ENCODE peak calls at places on chromosomes 6 and 20, in eight cellular contexts. One of them, this sample, is unnamed.

GRCh38 chr6:2215342-2215741 is 30.1 kb downstream of the GMDS start:
- DNase-seq in renal cortical epithelial cell: no peak
- DNase-seq in heart right ventricle: no peak
- DNase-seq in aorta: no peak
- DNase-seq in pulmonary artery endothelial cell: no peak
- DNase-seq in activated gamma-delta T cell treated with Interleukin-2 at 50 U/mL for 16 hours: no peak
- DNase-seq in stimulated activated CD8-positive, alpha-beta memory T cell treated with anti-CD3 and anti-CD28 coated beads, Interleukin-7, amount 100 ng/mL, for 4 hours: no peak
- DNase-seq in activated T-cell treated with anti-CD3 and anti-CD28 coated beads, Interleukin-2, amount 50 U/mL, for 4 hours: no peak
- DNase-seq in this sample: no peak

GRCh38 chr6:128179890-128180440 is 279.1 kb upstream of the THEMIS start:
- DNase-seq in renal cortical epithelial cell: no peak
- DNase-seq in heart right ventricle: no peak
- DNase-seq in aorta: no peak
- DNase-seq in pulmonary artery endothelial cell: no peak
- DNase-seq in activated gamma-delta T cell treated with Interleukin-2 at 50 U/mL for 16 hours: no peak
- DNase-seq in stimulated activated CD8-positive, alpha-beta memory T cell treated with anti-CD3 and anti-CD28 coated beads, Interleukin-7, amount 100 ng/mL, for 4 hours: no peak
- DNase-seq in activated T-cell treated with anti-CD3 and anti-CD28 coated beads, Interleukin-2, amount 50 U/mL, for 4 hours: no peak
- DNase-seq in this sample: no peak

GRCh38 chr6:18388252-18388651 is 1.1 kb downstream of the RNF144B start:
- DNase-seq in renal cortical epithelial cell: no peak
- DNase-seq in heart right ventricle: no peak
- DNase-seq in aorta: no peak
- DNase-seq in pulmonary artery endothelial cell: no peak
- DNase-seq in activated gamma-delta T cell treated with Interleukin-2 at 50 U/mL for 16 hours: no peak
- DNase-seq in stimulated activated CD8-positive, alpha-beta memory T cell treated with anti-CD3 and anti-CD28 coated beads, Interleukin-7, amount 100 ng/mL, for 4 hours: no peak
- DNase-seq in activated T-cell treated with anti-CD3 and anti-CD28 coated beads, Interleukin-2, amount 50 U/mL, for 4 hours: no peak
- DNase-seq in this sample: no peak

GRCh38 chr6:158223926-158224325 is 55.8 kb downstream of the GTF2H5 start:
- DNase-seq in renal cortical epithelial cell: no peak
- DNase-seq in heart right ventricle: no peak
- DNase-seq in aorta: no peak
- DNase-seq in pulmonary artery endothelial cell: no peak
- DNase-seq in activated gamma-delta T cell treated with Interleukin-2 at 50 U/mL for 16 hours: no peak
- DNase-seq in stimulated activated CD8-positive, alpha-beta memory T cell treated with anti-CD3 and anti-CD28 coated beads, Interleukin-7, amount 100 ng/mL, for 4 hours: no peak
- DNase-seq in activated T-cell treated with anti-CD3 and anti-CD28 coated beads, Interleukin-2, amount 50 U/mL, for 4 hours: no peak
- DNase-seq in this sample: no peak

GRCh38 chr6:23003671-23004598 is 434.6 kb downstream of the HDGFL1 start:
- DNase-seq in renal cortical epithelial cell: peak
- DNase-seq in heart right ventricle: peak
- DNase-seq in aorta: no peak
- DNase-seq in pulmonary artery endothelial cell: no peak
- DNase-seq in activated gamma-delta T cell treated with Interleukin-2 at 50 U/mL for 16 hours: no peak
- DNase-seq in stimulated activated CD8-positive, alpha-beta memory T cell treated with anti-CD3 and anti-CD28 coated beads, Interleukin-7, amount 100 ng/mL, for 4 hours: no peak
- DNase-seq in activated T-cell treated with anti-CD3 and anti-CD28 coated beads, Interleukin-2, amount 50 U/mL, for 4 hours: no peak
- DNase-seq in this sample: no peak

GRCh38 chr6:57173886-57174510 is 1.9 kb downstream of the BAG2 start:
- DNase-seq in renal cortical epithelial cell: peak
- DNase-seq in heart right ventricle: no peak
- DNase-seq in aorta: no peak
- DNase-seq in pulmonary artery endothelial cell: no peak
- DNase-seq in activated gamma-delta T cell treated with Interleukin-2 at 50 U/mL for 16 hours: no peak
- DNase-seq in stimulated activated CD8-positive, alpha-beta memory T cell treated with anti-CD3 and anti-CD28 coated beads, Interleukin-7, amount 100 ng/mL, for 4 hours: no peak
- DNase-seq in activated T-cell treated with anti-CD3 and anti-CD28 coated beads, Interleukin-2, amount 50 U/mL, for 4 hours: no peak
- DNase-seq in this sample: no peak

GRCh38 chr6:71181565-71181964 is 107.0 kb upstream of the OGFRL1 start:
- DNase-seq in renal cortical epithelial cell: peak
- DNase-seq in heart right ventricle: no peak
- DNase-seq in aorta: no peak
- DNase-seq in pulmonary artery endothelial cell: no peak
- DNase-seq in activated gamma-delta T cell treated with Interleukin-2 at 50 U/mL for 16 hours: no peak
- DNase-seq in stimulated activated CD8-positive, alpha-beta memory T cell treated with anti-CD3 and anti-CD28 coated beads, Interleukin-7, amount 100 ng/mL, for 4 hours: no peak
- DNase-seq in activated T-cell treated with anti-CD3 and anti-CD28 coated beads, Interleukin-2, amount 50 U/mL, for 4 hours: no peak
- DNase-seq in this sample: peak

GRCh38 chr20:34268851-34269668 is 27.8 kb downstream of the ASIP start:
- DNase-seq in renal cortical epithelial cell: no peak
- DNase-seq in heart right ventricle: peak
- DNase-seq in aorta: peak
- DNase-seq in pulmonary artery endothelial cell: no peak
- DNase-seq in activated gamma-delta T cell treated with Interleukin-2 at 50 U/mL for 16 hours: peak
- DNase-seq in stimulated activated CD8-positive, alpha-beta memory T cell treated with anti-CD3 and anti-CD28 coated beads, Interleukin-7, amount 100 ng/mL, for 4 hours: peak
- DNase-seq in activated T-cell treated with anti-CD3 and anti-CD28 coated beads, Interleukin-2, amount 50 U/mL, for 4 hours: peak
- DNase-seq in this sample: no peak

GRCh38 chr20:53129557-53129956 is 157.4 kb downstream of the TSHZ2 start:
- DNase-seq in renal cortical epithelial cell: no peak
- DNase-seq in heart right ventricle: no peak
- DNase-seq in aorta: no peak
- DNase-seq in pulmonary artery endothelial cell: no peak
- DNase-seq in activated gamma-delta T cell treated with Interleukin-2 at 50 U/mL for 16 hours: no peak
- DNase-seq in stimulated activated CD8-positive, alpha-beta memory T cell treated with anti-CD3 and anti-CD28 coated beads, Interleukin-7, amount 100 ng/mL, for 4 hours: no peak
- DNase-seq in activated T-cell treated with anti-CD3 and anti-CD28 coated beads, Interleukin-2, amount 50 U/mL, for 4 hours: no peak
- DNase-seq in this sample: no peak

GRCh38 chr6:7058250-7058923 is 49.4 kb upstream of the RREB1 start:
- DNase-seq in renal cortical epithelial cell: peak
- DNase-seq in heart right ventricle: no peak
- DNase-seq in aorta: no peak
- DNase-seq in pulmonary artery endothelial cell: no peak
- DNase-seq in activated gamma-delta T cell treated with Interleukin-2 at 50 U/mL for 16 hours: no peak
- DNase-seq in stimulated activated CD8-positive, alpha-beta memory T cell treated with anti-CD3 and anti-CD28 coated beads, Interleukin-7, amount 100 ng/mL, for 4 hours: no peak
- DNase-seq in activated T-cell treated with anti-CD3 and anti-CD28 coated beads, Interleukin-2, amount 50 U/mL, for 4 hours: no peak
- DNase-seq in this sample: peak

GRCh38 chr20:39619386-39619785 is 657.2 kb downstream of the DHX35 start:
- DNase-seq in renal cortical epithelial cell: no peak
- DNase-seq in heart right ventricle: no peak
- DNase-seq in aorta: no peak
- DNase-seq in pulmonary artery endothelial cell: no peak
- DNase-seq in activated gamma-delta T cell treated with Interleukin-2 at 50 U/mL for 16 hours: no peak
- DNase-seq in stimulated activated CD8-positive, alpha-beta memory T cell treated with anti-CD3 and anti-CD28 coated beads, Interleukin-7, amount 100 ng/mL, for 4 hours: no peak
- DNase-seq in activated T-cell treated with anti-CD3 and anti-CD28 coated beads, Interleukin-2, amount 50 U/mL, for 4 hours: no peak
- DNase-seq in this sample: no peak

GRCh38 chr6:90079555-90080490 is 185.6 kb downstream of the GJA10 start:
- DNase-seq in renal cortical epithelial cell: no peak
- DNase-seq in heart right ventricle: no peak
- DNase-seq in aorta: no peak
- DNase-seq in pulmonary artery endothelial cell: no peak
- DNase-seq in activated gamma-delta T cell treated with Interleukin-2 at 50 U/mL for 16 hours: no peak
- DNase-seq in stimulated activated CD8-positive, alpha-beta memory T cell treated with anti-CD3 and anti-CD28 coated beads, Interleukin-7, amount 100 ng/mL, for 4 hours: peak
- DNase-seq in activated T-cell treated with anti-CD3 and anti-CD28 coated beads, Interleukin-2, amount 50 U/mL, for 4 hours: peak
- DNase-seq in this sample: no peak

GRCh38 chr6:78580923-78581322 is 286.4 kb upstream of the IRAK1BP1 start:
- DNase-seq in renal cortical epithelial cell: no peak
- DNase-seq in heart right ventricle: no peak
- DNase-seq in aorta: no peak
- DNase-seq in pulmonary artery endothelial cell: no peak
- DNase-seq in activated gamma-delta T cell treated with Interleukin-2 at 50 U/mL for 16 hours: no peak
- DNase-seq in stimulated activated CD8-positive, alpha-beta memory T cell treated with anti-CD3 and anti-CD28 coated beads, Interleukin-7, amount 100 ng/mL, for 4 hours: no peak
- DNase-seq in activated T-cell treated with anti-CD3 and anti-CD28 coated beads, Interleukin-2, amount 50 U/mL, for 4 hours: no peak
- DNase-seq in this sample: no peak

GRCh38 chr20:13119583-13119982 is 101.5 kb upstream of the ISM1 start:
- DNase-seq in renal cortical epithelial cell: peak
- DNase-seq in heart right ventricle: peak
- DNase-seq in aorta: no peak
- DNase-seq in pulmonary artery endothelial cell: peak
- DNase-seq in activated gamma-delta T cell treated with Interleukin-2 at 50 U/mL for 16 hours: peak
- DNase-seq in stimulated activated CD8-positive, alpha-beta memory T cell treated with anti-CD3 and anti-CD28 coated beads, Interleukin-7, amount 100 ng/mL, for 4 hours: no peak
- DNase-seq in activated T-cell treated with anti-CD3 and anti-CD28 coated beads, Interleukin-2, amount 50 U/mL, for 4 hours: peak
- DNase-seq in this sample: no peak

GRCh38 chr6:133309579-133309978 is 68.4 kb downstream of the EYA4 start:
- DNase-seq in renal cortical epithelial cell: peak
- DNase-seq in heart right ventricle: no peak
- DNase-seq in aorta: no peak
- DNase-seq in pulmonary artery endothelial cell: no peak
- DNase-seq in activated gamma-delta T cell treated with Interleukin-2 at 50 U/mL for 16 hours: no peak
- DNase-seq in stimulated activated CD8-positive, alpha-beta memory T cell treated with anti-CD3 and anti-CD28 coated beads, Interleukin-7, amount 100 ng/mL, for 4 hours: no peak
- DNase-seq in activated T-cell treated with anti-CD3 and anti-CD28 coated beads, Interleukin-2, amount 50 U/mL, for 4 hours: no peak
- DNase-seq in this sample: no peak

GRCh38 chr20:62617711-62618483 is 24.4 kb upstream of the SLCO4A1 start:
- DNase-seq in renal cortical epithelial cell: peak
- DNase-seq in heart right ventricle: peak
- DNase-seq in aorta: no peak
- DNase-seq in pulmonary artery endothelial cell: peak
- DNase-seq in activated gamma-delta T cell treated with Interleukin-2 at 50 U/mL for 16 hours: peak
- DNase-seq in stimulated activated CD8-positive, alpha-beta memory T cell treated with anti-CD3 and anti-CD28 coated beads, Interleukin-7, amount 100 ng/mL, for 4 hours: peak
- DNase-seq in activated T-cell treated with anti-CD3 and anti-CD28 coated beads, Interleukin-2, amount 50 U/mL, for 4 hours: peak
- DNase-seq in this sample: no peak

GRCh38 chr6:83852528-83853177 is 507 bp upstream of the RIPPLY2 start:
- DNase-seq in renal cortical epithelial cell: no peak
- DNase-seq in heart right ventricle: no peak
- DNase-seq in aorta: no peak
- DNase-seq in pulmonary artery endothelial cell: no peak
- DNase-seq in activated gamma-delta T cell treated with Interleukin-2 at 50 U/mL for 16 hours: no peak
- DNase-seq in stimulated activated CD8-positive, alpha-beta memory T cell treated with anti-CD3 and anti-CD28 coated beads, Interleukin-7, amount 100 ng/mL, for 4 hours: no peak
- DNase-seq in activated T-cell treated with anti-CD3 and anti-CD28 coated beads, Interleukin-2, amount 50 U/mL, for 4 hours: no peak
- DNase-seq in this sample: no peak

GRCh38 chr6:111973897-111974639 is 79.8 kb upstream of the CCN6 start:
- DNase-seq in renal cortical epithelial cell: peak
- DNase-seq in heart right ventricle: no peak
- DNase-seq in aorta: no peak
- DNase-seq in pulmonary artery endothelial cell: peak
- DNase-seq in activated gamma-delta T cell treated with Interleukin-2 at 50 U/mL for 16 hours: no peak
- DNase-seq in stimulated activated CD8-positive, alpha-beta memory T cell treated with anti-CD3 and anti-CD28 coated beads, Interleukin-7, amount 100 ng/mL, for 4 hours: no peak
- DNase-seq in activated T-cell treated with anti-CD3 and anti-CD28 coated beads, Interleukin-2, amount 50 U/mL, for 4 hours: no peak
- DNase-seq in this sample: no peak

GRCh38 chr6:97215157-97215769 is 67.8 kb downstream of the MMS22L start:
- DNase-seq in renal cortical epithelial cell: peak
- DNase-seq in heart right ventricle: peak
- DNase-seq in aorta: peak
- DNase-seq in pulmonary artery endothelial cell: peak
- DNase-seq in activated gamma-delta T cell treated with Interleukin-2 at 50 U/mL for 16 hours: no peak
- DNase-seq in stimulated activated CD8-positive, alpha-beta memory T cell treated with anti-CD3 and anti-CD28 coated beads, Interleukin-7, amount 100 ng/mL, for 4 hours: no peak
- DNase-seq in activated T-cell treated with anti-CD3 and anti-CD28 coated beads, Interleukin-2, amount 50 U/mL, for 4 hours: no peak
- DNase-seq in this sample: no peak

GRCh38 chr20:658731-659291 is 5.8 kb upstream of the SRXN1 start:
- DNase-seq in renal cortical epithelial cell: no peak
- DNase-seq in heart right ventricle: no peak
- DNase-seq in aorta: no peak
- DNase-seq in pulmonary artery endothelial cell: no peak
- DNase-seq in activated gamma-delta T cell treated with Interleukin-2 at 50 U/mL for 16 hours: no peak
- DNase-seq in stimulated activated CD8-positive, alpha-beta memory T cell treated with anti-CD3 and anti-CD28 coated beads, Interleukin-7, amount 100 ng/mL, for 4 hours: no peak
- DNase-seq in activated T-cell treated with anti-CD3 and anti-CD28 coated beads, Interleukin-2, amount 50 U/mL, for 4 hours: no peak
- DNase-seq in this sample: no peak

GRCh38 chr6:138465007-138465645 is 34.2 kb downstream of the NHSL1 start:
- DNase-seq in renal cortical epithelial cell: peak
- DNase-seq in heart right ventricle: no peak
- DNase-seq in aorta: no peak
- DNase-seq in pulmonary artery endothelial cell: peak
- DNase-seq in activated gamma-delta T cell treated with Interleukin-2 at 50 U/mL for 16 hours: no peak
- DNase-seq in stimulated activated CD8-positive, alpha-beta memory T cell treated with anti-CD3 and anti-CD28 coated beads, Interleukin-7, amount 100 ng/mL, for 4 hours: no peak
- DNase-seq in activated T-cell treated with anti-CD3 and anti-CD28 coated beads, Interleukin-2, amount 50 U/mL, for 4 hours: no peak
- DNase-seq in this sample: peak

GRCh38 chr6:112085666-112086065 is 1.6 kb downstream of the TUBE1 start:
- DNase-seq in renal cortical epithelial cell: no peak
- DNase-seq in heart right ventricle: peak
- DNase-seq in aorta: no peak
- DNase-seq in pulmonary artery endothelial cell: no peak
- DNase-seq in activated gamma-delta T cell treated with Interleukin-2 at 50 U/mL for 16 hours: no peak
- DNase-seq in stimulated activated CD8-positive, alpha-beta memory T cell treated with anti-CD3 and anti-CD28 coated beads, Interleukin-7, amount 100 ng/mL, for 4 hours: no peak
- DNase-seq in activated T-cell treated with anti-CD3 and anti-CD28 coated beads, Interleukin-2, amount 50 U/mL, for 4 hours: no peak
- DNase-seq in this sample: no peak

GRCh38 chr6:111632468-111633247 is 27.0 kb upstream of the TRAF3IP2 start:
- DNase-seq in renal cortical epithelial cell: no peak
- DNase-seq in heart right ventricle: no peak
- DNase-seq in aorta: no peak
- DNase-seq in pulmonary artery endothelial cell: no peak
- DNase-seq in activated gamma-delta T cell treated with Interleukin-2 at 50 U/mL for 16 hours: no peak
- DNase-seq in stimulated activated CD8-positive, alpha-beta memory T cell treated with anti-CD3 and anti-CD28 coated beads, Interleukin-7, amount 100 ng/mL, for 4 hours: no peak
- DNase-seq in activated T-cell treated with anti-CD3 and anti-CD28 coated beads, Interleukin-2, amount 50 U/mL, for 4 hours: no peak
- DNase-seq in this sample: no peak

GRCh38 chr6:2979819-2980464 is 8.6 kb upstream of the SERPINB6 start:
- DNase-seq in renal cortical epithelial cell: peak
- DNase-seq in heart right ventricle: no peak
- DNase-seq in aorta: no peak
- DNase-seq in pulmonary artery endothelial cell: no peak
- DNase-seq in activated gamma-delta T cell treated with Interleukin-2 at 50 U/mL for 16 hours: no peak
- DNase-seq in stimulated activated CD8-positive, alpha-beta memory T cell treated with anti-CD3 and anti-CD28 coated beads, Interleukin-7, amount 100 ng/mL, for 4 hours: no peak
- DNase-seq in activated T-cell treated with anti-CD3 and anti-CD28 coated beads, Interleukin-2, amount 50 U/mL, for 4 hours: no peak
- DNase-seq in this sample: no peak

GRCh38 chr6:37777272-37777736 is 42.2 kb upstream of the ZFAND3 start:
- DNase-seq in renal cortical epithelial cell: no peak
- DNase-seq in heart right ventricle: no peak
- DNase-seq in aorta: no peak
- DNase-seq in pulmonary artery endothelial cell: no peak
- DNase-seq in activated gamma-delta T cell treated with Interleukin-2 at 50 U/mL for 16 hours: no peak
- DNase-seq in stimulated activated CD8-positive, alpha-beta memory T cell treated with anti-CD3 and anti-CD28 coated beads, Interleukin-7, amount 100 ng/mL, for 4 hours: no peak
- DNase-seq in activated T-cell treated with anti-CD3 and anti-CD28 coated beads, Interleukin-2, amount 50 U/mL, for 4 hours: no peak
- DNase-seq in this sample: no peak

GRCh38 chr6:149454405-149454848 is 30.4 kb downstream of the ZC3H12D start:
- DNase-seq in renal cortical epithelial cell: peak
- DNase-seq in heart right ventricle: peak
- DNase-seq in aorta: peak
- DNase-seq in pulmonary artery endothelial cell: no peak
- DNase-seq in activated gamma-delta T cell treated with Interleukin-2 at 50 U/mL for 16 hours: no peak
- DNase-seq in stimulated activated CD8-positive, alpha-beta memory T cell treated with anti-CD3 and anti-CD28 coated beads, Interleukin-7, amount 100 ng/mL, for 4 hours: no peak
- DNase-seq in activated T-cell treated with anti-CD3 and anti-CD28 coated beads, Interleukin-2, amount 50 U/mL, for 4 hours: no peak
- DNase-seq in this sample: no peak

GRCh38 chr20:22524393-22525015 is 59.9 kb downstream of the FOXA2 start:
- DNase-seq in renal cortical epithelial cell: no peak
- DNase-seq in heart right ventricle: no peak
- DNase-seq in aorta: no peak
- DNase-seq in pulmonary artery endothelial cell: no peak
- DNase-seq in activated gamma-delta T cell treated with Interleukin-2 at 50 U/mL for 16 hours: no peak
- DNase-seq in stimulated activated CD8-positive, alpha-beta memory T cell treated with anti-CD3 and anti-CD28 coated beads, Interleukin-7, amount 100 ng/mL, for 4 hours: no peak
- DNase-seq in activated T-cell treated with anti-CD3 and anti-CD28 coated beads, Interleukin-2, amount 50 U/mL, for 4 hours: no peak
- DNase-seq in this sample: no peak

GRCh38 chr6:38453302-38453701 is 186.4 kb downstream of the BTBD9 start:
- DNase-seq in renal cortical epithelial cell: no peak
- DNase-seq in heart right ventricle: no peak
- DNase-seq in aorta: no peak
- DNase-seq in pulmonary artery endothelial cell: no peak
- DNase-seq in activated gamma-delta T cell treated with Interleukin-2 at 50 U/mL for 16 hours: no peak
- DNase-seq in stimulated activated CD8-positive, alpha-beta memory T cell treated with anti-CD3 and anti-CD28 coated beads, Interleukin-7, amount 100 ng/mL, for 4 hours: no peak
- DNase-seq in activated T-cell treated with anti-CD3 and anti-CD28 coated beads, Interleukin-2, amount 50 U/mL, for 4 hours: no peak
- DNase-seq in this sample: no peak

This sample was measured in keratinocyte.